ENCODE peak calls at places on chromosomes 4 and X, in five cellular contexts. K, Q, A, I and G are unnamed samples.

GRCh38 chr4:139606600-139607301 is 50.7 kb upstream of the SETD7 start:
- DNase-seq in K (peak), Q (no peak), A (peak), I (peak), G (peak)

GRCh38 chr4:137203601-137204000 is 328.7 kb downstream of the PCDH18 start:
- DNase-seq in K (peak), Q (no peak), A (no peak), I (peak), G (peak)

GRCh38 chr4:123661080-123661737 is 264.6 kb downstream of the SPRY1 start:
- DNase-seq in K (no peak), Q (peak), A (no peak), I (peak), G (peak)

GRCh38 chr4:911871-912490 is 20.1 kb downstream of the GAK start:
- DNase-seq in K (no peak), Q (no peak), A (no peak), I (no peak), G (no peak)

GRCh38 chrX:39242187-39242586 is 440.9 kb downstream of the MID1IP1 start:
- DNase-seq in K (no peak), Q (peak), A (no peak), I (peak), G (no peak)

GRCh38 chrX:30282527-30282926 is 26.7 kb downstream of the NR0B1 start:
- DNase-seq in K (no peak), Q (no peak), A (no peak), I (no peak), G (no peak)

GRCh38 chrX:107566603-107567262 is 61.6 kb upstream of the PRPS1 start:
- DNase-seq in K (no peak), Q (no peak), A (no peak), I (no peak), G (no peak)

GRCh38 chr4:40949701-40950100 is 199.9 kb downstream of the NSUN7 start:
- DNase-seq in K (no peak), Q (no peak), A (no peak), I (no peak), G (no peak)

GRCh38 chr4:47530801-47531200 is 45.7 kb downstream of the ATP10D start:
- DNase-seq in K (no peak), Q (no peak), A (no peak), I (no peak), G (no peak)

GRCh38 chr4:158805628-158806471 is 37.0 kb downstream of the FNIP2 start:
- DNase-seq in K (no peak), Q (no peak), A (no peak), I (no peak), G (no peak)